ENCODE peak calls at places on chromosomes 6 and 20, in five cellular contexts. One of them, this sample, is unnamed.

GRCh38 chr20:50284811-50285375 is 94.3 kb downstream of the CEBPB start:
- DNase-seq in stimulated activated naive CD4-positive, alpha-beta T cell: no peak
- DNase-seq in globus pallidus: no peak
- DNase-seq in lower lobe of right lung: no peak
- DNase-seq in ovary: peak
- DNase-seq in this sample: no peak

GRCh38 chr6:35935469-35935868 is 14.6 kb upstream of the SRPK1 start:
- DNase-seq in ovary: no peak
- DNase-seq in globus pallidus: no peak
- DNase-seq in stimulated activated naive CD4-positive, alpha-beta T cell: no peak
- DNase-seq in lower lobe of right lung: no peak
- DNase-seq in this sample: no peak

GRCh38 chr6:169119669-169120068 is 134.0 kb downstream of the THBS2 start:
- DNase-seq in lower lobe of right lung: no peak
- DNase-seq in stimulated activated naive CD4-positive, alpha-beta T cell: no peak
- DNase-seq in ovary: no peak
- DNase-seq in globus pallidus: no peak
- DNase-seq in this sample: no peak

GRCh38 chr6:21083708-21084107 is 509.8 kb upstream of the SOX4 start:
- DNase-seq in globus pallidus: no peak
- DNase-seq in stimulated activated naive CD4-positive, alpha-beta T cell: no peak
- DNase-seq in ovary: no peak
- DNase-seq in lower lobe of right lung: no peak
- DNase-seq in this sample: no peak

GRCh38 chr6:124683507-124683906 is 278.7 kb upstream of the RNF217 start:
- DNase-seq in stimulated activated naive CD4-positive, alpha-beta T cell: no peak
- DNase-seq in globus pallidus: no peak
- DNase-seq in lower lobe of right lung: no peak
- DNase-seq in ovary: no peak
- DNase-seq in this sample: no peak

GRCh38 chr20:22264917-22265316 is 319.5 kb downstream of the FOXA2 start:
- DNase-seq in globus pallidus: no peak
- DNase-seq in lower lobe of right lung: no peak
- DNase-seq in stimulated activated naive CD4-positive, alpha-beta T cell: no peak
- DNase-seq in ovary: no peak
- DNase-seq in this sample: no peak

GRCh38 chr20:41616228-41616627 is 1.9 kb downstream of the CHD6 start:
- DNase-seq in stimulated activated naive CD4-positive, alpha-beta T cell: no peak
- DNase-seq in ovary: no peak
- DNase-seq in globus pallidus: no peak
- DNase-seq in lower lobe of right lung: no peak
- DNase-seq in this sample: no peak

GRCh38 chr6:15793826-15794225 is 131.0 kb upstream of the DTNBP1 start:
- DNase-seq in ovary: no peak
- DNase-seq in globus pallidus: no peak
- DNase-seq in stimulated activated naive CD4-positive, alpha-beta T cell: no peak
- DNase-seq in lower lobe of right lung: no peak
- DNase-seq in this sample: no peak

GRCh38 chr20:58466729-58467571 is 48.2 kb downstream of the APCDD1L start:
- DNase-seq in stimulated activated naive CD4-positive, alpha-beta T cell: no peak
- DNase-seq in globus pallidus: no peak
- DNase-seq in ovary: no peak
- DNase-seq in lower lobe of right lung: no peak
- DNase-seq in this sample: no peak

GRCh38 chr20:13771853-13772453 is 12.8 kb downstream of the ESF1 start:
- DNase-seq in ovary: no peak
- DNase-seq in lower lobe of right lung: no peak
- DNase-seq in globus pallidus: no peak
- DNase-seq in stimulated activated naive CD4-positive, alpha-beta T cell: no peak
- DNase-seq in this sample: no peak

GRCh38 chr20:1810926-1811620 is 84.1 kb upstream of the SIRPA start:
- DNase-seq in lower lobe of right lung: no peak
- DNase-seq in stimulated activated naive CD4-positive, alpha-beta T cell: no peak
- DNase-seq in ovary: no peak
- DNase-seq in globus pallidus: peak
- DNase-seq in this sample: no peak